ENCODE peak calls at places on chromosomes 16 and 17, in four cellular contexts. One of them, this sample, is unnamed. For H3K4me1, the result is how much of the 10 kb centered on the place peaks cover.

GRCh38 chr17:80268427-80268826 is 7.8 kb downstream of the RNF213 start:
- DNase-seq in breast epithelium: no peak
- DNase-seq in uterus: no peak
- DNase-seq in adrenal gland: no peak
- DNase-seq in this sample: no peak

GRCh38 chr17:206941-207560 is 25.6 kb upstream of the DOC2B start:
- DNase-seq in breast epithelium: no peak
- DNase-seq in uterus: no peak
- DNase-seq in adrenal gland: no peak
- DNase-seq in this sample: no peak

GRCh38 chr17:75457047-75457654 is 716 bp downstream of the TMEM94 start:
- DNase-seq in breast epithelium: no peak
- DNase-seq in uterus: peak
- DNase-seq in adrenal gland: peak
- DNase-seq in this sample: peak

GRCh38 chr17:79695293-79696158 is 35.2 kb upstream of the ENPP7 start:
- DNase-seq in breast epithelium: peak
- DNase-seq in uterus: no peak
- DNase-seq in adrenal gland: peak
- DNase-seq in this sample: peak

GRCh38 chr17:3602499-3602898 is 6.7 kb downstream of the TRPV1 start:
- DNase-seq in breast epithelium: no peak
- DNase-seq in uterus: no peak
- DNase-seq in adrenal gland: peak
- DNase-seq in this sample: no peak

GRCh38 chr16:64996641-64997040 is 125.2 kb downstream of the CDH11 start:
- DNase-seq in breast epithelium: no peak
- DNase-seq in uterus: no peak
- DNase-seq in adrenal gland: no peak
- DNase-seq in this sample: no peak

GRCh38 chr16:49781401-49781800 is 74.5 kb downstream of the ZNF423 start:
- DNase-seq in breast epithelium: no peak
- DNase-seq in uterus: no peak
- DNase-seq in adrenal gland: no peak
- DNase-seq in this sample: peak

GRCh38 chr16:74034862-74035261 is 261.8 kb upstream of the PSMD7 start:
- DNase-seq in breast epithelium: no peak
- DNase-seq in uterus: no peak
- DNase-seq in adrenal gland: peak
- DNase-seq in this sample: no peak

GRCh38 chr17:5031365-5032082 is 3.7 kb downstream of the SLC52A1 start:
- DNase-seq in breast epithelium: peak
- DNase-seq in uterus: peak
- DNase-seq in adrenal gland: peak
- DNase-seq in this sample: peak

GRCh38 chr17:29906969-29907368 is 23.1 kb downstream of the SSH2 start:
- DNase-seq in breast epithelium: no peak
- DNase-seq in uterus: no peak
- DNase-seq in adrenal gland: no peak
- DNase-seq in this sample: no peak

GRCh38 chr17:7614422-7615264 is at the start of gene FXR2:
- DNase-seq in breast epithelium: peak
- DNase-seq in uterus: peak
- DNase-seq in adrenal gland: peak
- DNase-seq in this sample: peak

GRCh38 chr16:30741461-30741914 is 6.7 kb upstream of the PHKG2 start:
- DNase-seq in breast epithelium: peak
- DNase-seq in uterus: no peak
- DNase-seq in adrenal gland: peak
- DNase-seq in this sample: peak

GRCh38 chr16:8854298-8854948 is 14.4 kb downstream of the CARHSP1 start:
- DNase-seq in breast epithelium: no peak
- DNase-seq in uterus: no peak
- DNase-seq in adrenal gland: no peak
- DNase-seq in this sample: no peak

GRCh38 chr17:71500761-71501555 is 619.9 kb upstream of the SOX9 start:
- DNase-seq in breast epithelium: no peak
- DNase-seq in uterus: no peak
- DNase-seq in adrenal gland: no peak
- DNase-seq in this sample: no peak

GRCh38 chr17:4204676-4205075 is 59.1 kb downstream of the ANKFY1 start:
- DNase-seq in breast epithelium: peak
- DNase-seq in uterus: peak
- DNase-seq in adrenal gland: peak
- DNase-seq in this sample: peak

GRCh38 chr17:45440161-45440859 is 7.6 kb upstream of the ARHGAP27 start:
- DNase-seq in breast epithelium: no peak
- DNase-seq in uterus: no peak
- DNase-seq in adrenal gland: no peak
- DNase-seq in this sample: no peak

GRCh38 chr17:69462882-69463281 is 48.4 kb downstream of the MAP2K6 start:
- DNase-seq in breast epithelium: no peak
- DNase-seq in uterus: no peak
- DNase-seq in adrenal gland: no peak
- DNase-seq in this sample: no peak

GRCh38 chr16:82801361-82801760 is 174.6 kb downstream of the CDH13 start:
- DNase-seq in breast epithelium: no peak
- DNase-seq in uterus: no peak
- DNase-seq in adrenal gland: no peak
- DNase-seq in this sample: no peak

GRCh38 chr17:73359987-73360410 is 48.2 kb upstream of the CDC42EP4 start:
- DNase-seq in breast epithelium: peak
- DNase-seq in uterus: no peak
- DNase-seq in adrenal gland: no peak
- DNase-seq in this sample: peak

GRCh38 chr16:66858740-66859396 is 14.7 kb downstream of the CA7 start:
- DNase-seq in breast epithelium: peak
- DNase-seq in uterus: no peak
- DNase-seq in adrenal gland: peak
- DNase-seq in this sample: peak

GRCh38 chr16:566475-567361 is at the start of gene NHLRC4:
- DNase-seq in breast epithelium: no peak
- DNase-seq in uterus: peak
- DNase-seq in adrenal gland: peak
- DNase-seq in this sample: peak

GRCh38 chr17:76404976-76405563 is 20.7 kb downstream of the SPHK1 start:
- DNase-seq in breast epithelium: no peak
- DNase-seq in uterus: no peak
- DNase-seq in adrenal gland: peak
- DNase-seq in this sample: no peak

GRCh38 chr16:54316095-54316494 is 29.5 kb upstream of the IRX3 start:
- DNase-seq in breast epithelium: no peak
- DNase-seq in uterus: no peak
- DNase-seq in adrenal gland: no peak
- DNase-seq in this sample: no peak

GRCh38 chr16:30876867-30877266 is 17.0 kb downstream of the BCL7C start:
- DNase-seq in breast epithelium: no peak
- DNase-seq in uterus: no peak
- DNase-seq in adrenal gland: peak
- DNase-seq in this sample: no peak

GRCh38 chr17:50939795-50940684 is 73.9 kb upstream of the TOB1 start:
- DNase-seq in breast epithelium: no peak
- DNase-seq in uterus: no peak
- DNase-seq in adrenal gland: peak
- DNase-seq in this sample: no peak

GRCh38 chr16:75265911-75266701 is 14.7 kb upstream of the BCAR1 start:
- DNase-seq in breast epithelium: no peak
- DNase-seq in uterus: peak
- DNase-seq in adrenal gland: peak
- DNase-seq in this sample: peak

GRCh38 chr16:66588981-66589713 is 9.9 kb downstream of the CMTM2 start:
- DNase-seq in breast epithelium: no peak
- DNase-seq in uterus: no peak
- DNase-seq in adrenal gland: peak
- DNase-seq in this sample: no peak

GRCh38 chr16:70746708-70747424 is 54.1 kb downstream of the VAC14 start:
- DNase-seq in breast epithelium: peak
- DNase-seq in uterus: peak
- DNase-seq in adrenal gland: peak
- DNase-seq in this sample: peak

GRCh38 chr17:51683291-51683690 is 422.9 kb downstream of the UTP18 start:
- DNase-seq in breast epithelium: no peak
- DNase-seq in uterus: no peak
- DNase-seq in adrenal gland: no peak
- DNase-seq in this sample: no peak

GRCh38 chr17:3738562-3739295 is 15.0 kb downstream of the HASPIN start:
- DNase-seq in breast epithelium: peak
- DNase-seq in uterus: no peak
- DNase-seq in adrenal gland: no peak
- DNase-seq in this sample: peak

GRCh38 chr17:82343560-82343959 is 10.0 kb upstream of the SECTM1 start:
- DNase-seq in breast epithelium: no peak
- DNase-seq in uterus: no peak
- DNase-seq in adrenal gland: no peak
- DNase-seq in this sample: no peak

GRCh38 chr17:82338858-82339633 is 5.5 kb upstream of the SECTM1 start:
- DNase-seq in breast epithelium: peak
- DNase-seq in uterus: peak
- DNase-seq in adrenal gland: peak
- DNase-seq in this sample: peak

GRCh38 chr17:82342361-82343079 is 9.0 kb upstream of the SECTM1 start:
- DNase-seq in breast epithelium: no peak
- DNase-seq in uterus: no peak
- DNase-seq in adrenal gland: no peak
- DNase-seq in this sample: no peak

GRCh38 chr17:82344175-82344907 is 10.8 kb upstream of the SECTM1 start:
- DNase-seq in breast epithelium: no peak
- DNase-seq in uterus: no peak
- DNase-seq in adrenal gland: no peak
- DNase-seq in this sample: no peak

DNA sequence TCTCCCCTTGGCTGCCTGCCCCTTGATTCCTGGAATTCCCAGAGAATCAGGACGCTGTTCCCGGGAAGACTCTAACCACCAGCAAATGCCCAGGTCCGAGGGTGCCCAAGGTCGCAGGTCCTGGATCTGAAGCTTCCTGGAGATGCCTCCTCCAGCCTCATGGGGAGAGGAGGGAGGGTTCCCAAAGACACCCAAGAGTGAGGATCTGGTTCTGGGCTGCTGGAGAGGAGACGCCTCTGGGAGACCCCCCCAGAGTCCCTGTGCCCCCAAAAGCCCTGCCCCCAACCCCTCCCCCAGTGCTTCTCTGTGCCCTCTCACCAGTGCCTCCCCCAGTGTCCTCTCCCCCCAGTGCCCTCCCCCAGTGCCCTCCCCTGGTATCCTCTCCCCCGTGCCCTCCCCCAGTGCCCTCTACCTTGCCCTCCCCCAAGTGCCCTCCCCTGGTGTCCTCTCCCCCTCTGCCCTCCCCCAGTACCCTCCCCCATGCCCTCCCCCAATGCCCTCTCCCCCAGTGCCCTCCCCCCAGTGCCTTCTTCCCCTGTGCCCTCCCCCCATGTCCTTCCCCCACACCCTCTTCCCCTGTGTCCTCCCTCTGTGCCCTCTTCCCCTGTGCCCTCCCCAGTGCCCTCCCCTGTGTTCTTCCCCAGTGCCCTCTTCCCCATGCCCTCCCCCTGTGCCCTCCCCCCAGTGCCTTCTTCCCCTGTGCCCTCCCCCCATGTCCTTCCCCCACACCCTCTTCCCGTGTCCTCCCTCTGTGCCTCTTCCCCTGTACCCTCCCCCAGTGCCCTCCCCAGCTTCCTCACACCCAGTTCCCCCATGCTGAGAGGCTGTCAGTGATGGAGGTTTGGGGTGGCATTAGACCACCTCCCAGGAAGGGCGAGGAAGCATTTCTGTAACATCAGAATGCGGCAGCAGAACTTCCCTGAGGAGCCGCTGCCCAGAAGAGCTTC is 6.3 kb upstream of the SECTM1 start:
- DNase-seq in breast epithelium: no peak
- DNase-seq in uterus: no peak
- DNase-seq in adrenal gland: no peak
- DNase-seq in this sample: no peak
- H3K4me3 ChIP-seq in breast epithelium: peak
- H3K4me3 ChIP-seq in uterus: peak
- H3K4me3 ChIP-seq in adrenal gland: no peak
- H3K4me3 ChIP-seq in this sample: no peak

GRCh38 chr16:85003076-85003475 is 8.3 kb downstream of the ZDHHC7 start:
- DNase-seq in breast epithelium: no peak
- DNase-seq in uterus: no peak
- DNase-seq in adrenal gland: no peak
- DNase-seq in this sample: no peak

GRCh38 chr16:85004587-85005205 is 6.6 kb downstream of the ZDHHC7 start:
- DNase-seq in breast epithelium: no peak
- DNase-seq in uterus: peak
- DNase-seq in adrenal gland: no peak
- DNase-seq in this sample: peak

GRCh38 chr16:85002643-85003042 is 8.7 kb downstream of the ZDHHC7 start:
- DNase-seq in breast epithelium: no peak
- DNase-seq in uterus: no peak
- DNase-seq in adrenal gland: peak
- DNase-seq in this sample: no peak

GRCh38 chr16:85005278-85006069 is 5.9 kb downstream of the ZDHHC7 start:
- DNase-seq in breast epithelium: no peak
- DNase-seq in uterus: peak
- DNase-seq in adrenal gland: no peak
- DNase-seq in this sample: no peak

GRCh38 chr16:85003723-85004586 is 7.4 kb downstream of the ZDHHC7 start:
- DNase-seq in breast epithelium: no peak
- DNase-seq in uterus: no peak
- DNase-seq in adrenal gland: no peak
- DNase-seq in this sample: no peak
- H3K4me1 ChIP-seq in breast epithelium: under half
- H3K4me1 ChIP-seq in uterus: under half
- H3K4me1 ChIP-seq in adrenal gland: under half
- H3K4me1 ChIP-seq in this sample: under half

GRCh38 chr17:15260376-15261062 is 4.6 kb downstream of the PMP22 start:
- DNase-seq in breast epithelium: peak
- DNase-seq in uterus: peak
- DNase-seq in adrenal gland: peak
- DNase-seq in this sample: peak
- TF ChIP-seq POLR2A in breast epithelium: no peak
- TF ChIP-seq POLR2A in uterus: peak
- TF ChIP-seq POLR2A in adrenal gland: peak
- TF ChIP-seq POLR2A in this sample: peak

GRCh38 chr17:61408151-61409041 is 8.8 kb downstream of the TBX2 start:
- DNase-seq in breast epithelium: no peak
- DNase-seq in uterus: no peak
- DNase-seq in adrenal gland: no peak
- DNase-seq in this sample: no peak
- H3K4me3 ChIP-seq in breast epithelium: peak
- H3K4me3 ChIP-seq in uterus: no peak
- H3K4me3 ChIP-seq in adrenal gland: no peak
- H3K4me3 ChIP-seq in this sample: no peak

GRCh38 chr17:40447148-40447644 is 3.9 kb downstream of the IGFBP4 start:
- DNase-seq in breast epithelium: no peak
- DNase-seq in uterus: peak
- DNase-seq in adrenal gland: no peak
- DNase-seq in this sample: no peak
- H3K4me1 ChIP-seq in breast epithelium: under half
- H3K4me1 ChIP-seq in uterus: under half
- H3K4me1 ChIP-seq in adrenal gland: under half
- H3K4me1 ChIP-seq in this sample: half or more

GRCh38 chr16:28263305-28263704 is 29.0 kb upstream of the SBK1 start:
- DNase-seq in breast epithelium: no peak
- DNase-seq in uterus: no peak
- DNase-seq in adrenal gland: no peak
- DNase-seq in this sample: no peak
- TF ChIP-seq POLR2A in breast epithelium: no peak
- TF ChIP-seq POLR2A in uterus: no peak
- TF ChIP-seq POLR2A in adrenal gland: no peak
- TF ChIP-seq POLR2A in this sample: no peak